ENCODE peak calls at places on chromosomes 6 and 20, in ten cellular contexts. W is epithelial cell of esophagus, Y is IMR-90, G is astrocyte of the spinal cord, P is fibroblast of mammary gland, C is AG04450, O is choroid plexus epithelial cell, J is mesendoderm, A is cardiac muscle cell, F is iPS DF 6.9. V is an unnamed sample.

GRCh38 chr6:26104457-26105108 is 17.4 kb downstream of the HFE start:
- DNase-seq in F (no peak), W (no peak), G (no peak), P (no peak), J (peak), A (no peak), O (peak), C (no peak), Y (no peak), V (no peak)

GRCh38 chr6:169162968-169163903 is 90.4 kb downstream of the THBS2 start:
- DNase-seq in P (peak), F (no peak), O (peak), Y (peak), A (no peak), W (peak), J (no peak), C (peak), G (peak), V (peak)

GRCh38 chr20:51563597-51564332 is 21.2 kb upstream of the NFATC2 start:
- DNase-seq in P (peak), F (no peak), A (peak), C (peak), W (peak), G (peak), O (peak), Y (peak), J (peak), V (peak)

GRCh38 chr20:9838035-9838377 is 870 bp downstream of the PAK5 start:
- DNase-seq in C (no peak), F (no peak), P (no peak), A (no peak), Y (no peak), J (peak), O (no peak), W (no peak), G (no peak), V (no peak)

GRCh38 chr6:12356431-12356830 is 66.3 kb downstream of the EDN1 start:
- DNase-seq in C (no peak), G (no peak), A (no peak), Y (no peak), P (no peak), W (no peak), O (no peak), J (no peak), F (no peak), V (no peak)

GRCh38 chr6:13303668-13304017 is 24.7 kb downstream of the TBC1D7 start:
- DNase-seq in Y (peak), O (peak), J (no peak), G (peak), C (peak), W (peak), P (peak), A (peak), F (no peak), V (no peak)

GRCh38 chr20:14959506-14960493 is 622.4 kb upstream of the FLRT3 start:
- DNase-seq in G (no peak), P (peak), W (peak), J (no peak), A (no peak), Y (no peak), O (peak), C (no peak), F (no peak), V (peak)

GRCh38 chr6:40523505-40524172 is 63.5 kb downstream of the LRFN2 start:
- DNase-seq in J (no peak), C (no peak), W (peak), Y (no peak), A (no peak), F (no peak), P (no peak), G (no peak), O (no peak), V (no peak)

GRCh38 chr6:107418118-107418517 is 41.2 kb downstream of the PDSS2 start:
- DNase-seq in W (peak), P (peak), J (peak), F (peak), O (peak), Y (peak), G (no peak), C (no peak), A (no peak), V (no peak)

GRCh38 chr20:53748821-53749402 is 155.3 kb upstream of the ZNF217 start:
- DNase-seq in W (peak), C (no peak), A (no peak), O (peak), F (no peak), Y (peak), P (peak), J (no peak), G (peak), V (peak)

GRCh38 chr6:131678401-131678800 is 22.8 kb downstream of the OR2A4 start:
- DNase-seq in P (no peak), J (peak), Y (no peak), A (no peak), C (no peak), G (no peak), O (no peak), F (no peak), W (no peak), V (no peak)

GRCh38 chr6:132190815-132191175 is 210.5 kb downstream of the MOXD1 start:
- DNase-seq in Y (peak), A (no peak), F (no peak), P (peak), O (peak), J (no peak), C (no peak), G (peak), W (no peak), V (peak)

GRCh38 chr6:101114703-101115102 is 233.6 kb upstream of the ASCC3 start:
- DNase-seq in A (peak), C (no peak), W (peak), J (peak), Y (peak), G (peak), P (peak), F (no peak), O (peak), V (no peak)

GRCh38 chr6:150579611-150580010 is 20.1 kb upstream of the PLEKHG1 start:
- DNase-seq in J (no peak), P (no peak), O (no peak), A (no peak), G (no peak), Y (no peak), W (no peak), C (no peak), F (no peak), V (no peak)

GRCh38 chr6:111721677-111722219 is 116.1 kb upstream of the TRAF3IP2 start:
- DNase-seq in O (peak), A (no peak), G (peak), F (no peak), P (peak), J (peak), C (no peak), Y (peak), W (peak), V (peak)

GRCh38 chr20:64055893-64056638 is 6.6 kb upstream of the SOX18 start:
- DNase-seq in P (no peak), A (no peak), J (peak), G (no peak), F (no peak), Y (peak), C (no peak), W (no peak), O (peak), V (no peak)

GRCh38 chr6:78593898-78594666 is 273.3 kb upstream of the IRAK1BP1 start:
- DNase-seq in P (peak), A (no peak), J (no peak), F (no peak), Y (peak), O (no peak), G (no peak), W (peak), C (no peak), V (no peak)

GRCh38 chr6:85592044-85592443 is 1.6 kb downstream of the SNX14 start:
- DNase-seq in A (no peak), C (no peak), P (no peak), W (no peak), J (no peak), Y (no peak), O (no peak), F (no peak), G (no peak), V (no peak)

GRCh38 chr20:17867546-17867945 is 101.0 kb downstream of the SNX5 start:
- DNase-seq in Y (no peak), O (no peak), J (no peak), P (no peak), G (no peak), F (no peak), A (no peak), C (no peak), W (no peak), V (no peak)

GRCh38 chr6:67496191-67496590 is 1138.9 kb upstream of the ADGRB3 start:
- DNase-seq in P (no peak), O (no peak), Y (no peak), W (no peak), A (no peak), G (no peak), F (no peak), C (no peak), J (no peak), V (no peak)

GRCh38 chr6:1384549-1385128 is 4.7 kb upstream of the FOXF2 start:
- DNase-seq in C (no peak), G (no peak), P (no peak), A (no peak), Y (no peak), F (no peak), O (no peak), J (no peak), W (no peak), V (no peak)

GRCh38 chr6:18147616-18148015 is 7.3 kb downstream of the TPMT start:
- DNase-seq in O (no peak), W (no peak), Y (no peak), C (no peak), J (no peak), A (no peak), G (no peak), F (no peak), P (no peak), V (no peak)

GRCh38 chr20:63979549-63980316 is at the start of gene SAMD10:
- DNase-seq in P (no peak), F (no peak), O (peak), G (peak), Y (peak), W (peak), C (no peak), J (peak), A (peak), V (no peak)

GRCh38 chr6:44932651-44933091 is 395.5 kb upstream of the RUNX2 start:
- DNase-seq in F (no peak), G (no peak), A (no peak), O (no peak), P (no peak), Y (no peak), W (no peak), J (no peak), C (no peak), V (no peak)

GRCh38 chr20:38170914-38171300 is 5.8 kb upstream of the TGM2 start:
- DNase-seq in G (peak), O (no peak), C (no peak), A (no peak), W (no peak), Y (no peak), P (no peak), J (no peak), F (no peak), V (no peak)

DNA sequence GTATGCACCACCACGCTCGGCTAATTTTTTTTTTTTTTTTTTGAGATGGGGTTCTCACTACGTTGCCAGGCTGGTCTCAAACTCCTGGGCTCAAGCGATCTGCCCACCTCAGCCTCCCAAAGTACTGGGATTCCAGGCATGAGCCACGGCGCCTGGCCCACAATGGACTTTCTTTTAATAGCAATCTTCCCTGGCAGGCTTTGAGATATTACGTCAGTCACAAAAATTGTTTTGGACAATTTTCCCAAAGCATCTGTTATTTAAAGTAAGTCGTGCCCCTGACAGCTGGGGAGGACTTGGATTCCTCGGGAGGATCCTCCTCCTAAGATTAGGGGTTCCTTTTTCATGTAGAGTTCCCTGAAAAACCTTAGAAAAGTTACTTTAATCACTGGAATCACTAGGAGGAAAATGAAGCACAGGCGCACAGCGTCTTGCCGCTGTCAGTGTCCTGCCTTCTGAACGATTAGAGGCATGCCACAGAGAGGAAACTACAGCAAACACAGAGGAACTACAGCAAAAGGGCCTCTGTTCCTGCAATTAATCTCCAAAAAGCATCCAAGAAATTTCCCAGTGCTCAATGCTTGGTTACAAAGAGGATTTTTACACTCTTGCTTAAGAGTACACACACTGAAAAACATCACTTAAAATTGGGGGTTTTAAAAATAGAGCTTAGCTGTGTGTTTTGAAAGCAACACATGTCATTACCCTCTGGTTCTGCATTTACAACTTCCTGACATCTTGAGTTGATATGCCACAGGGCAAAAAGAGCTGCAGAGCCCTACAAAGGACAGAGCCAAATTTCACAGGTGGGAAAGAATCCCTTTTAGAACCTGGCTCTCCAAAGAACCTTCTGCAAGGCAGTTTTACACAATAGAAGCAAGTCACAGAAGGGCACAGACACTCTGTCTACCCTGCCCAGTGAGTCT is 4.5 kb downstream of the ACSS1 start:
- DNase-seq in Y (peak), J (no peak), O (peak), F (no peak), G (peak), P (peak), W (no peak), C (no peak), A (no peak), V (no peak)
- H3K4me3 ChIP-seq in Y (no peak), J (no peak), O (no peak), F (no peak), G (no peak), P (no peak), W (no peak), C (no peak), A (no peak), V (no peak)

GRCh38 chr6:142941018-142941417 is 4.0 kb downstream of the HIVEP2 start:
- DNase-seq in G (no peak), W (no peak), O (no peak), J (no peak), P (no peak), Y (no peak), F (no peak), A (no peak), C (no peak), V (no peak)

GRCh38 chr6:142942805-142943227 is 2.2 kb downstream of the HIVEP2 start:
- DNase-seq in W (peak), Y (peak), P (peak), G (peak), C (no peak), J (no peak), F (no peak), A (no peak), O (peak), V (no peak)

GRCh38 chr6:142940487-142940886 is 4.5 kb downstream of the HIVEP2 start:
- DNase-seq in P (no peak), Y (peak), G (peak), O (peak), W (peak), F (no peak), J (peak), C (no peak), A (no peak), V (no peak)

GRCh38 chr6:142943746-142944125 is 1.2 kb downstream of the HIVEP2 start:
- DNase-seq in J (peak), O (peak), P (peak), G (peak), W (peak), A (no peak), F (no peak), Y (peak), C (no peak), V (no peak)

DNA sequence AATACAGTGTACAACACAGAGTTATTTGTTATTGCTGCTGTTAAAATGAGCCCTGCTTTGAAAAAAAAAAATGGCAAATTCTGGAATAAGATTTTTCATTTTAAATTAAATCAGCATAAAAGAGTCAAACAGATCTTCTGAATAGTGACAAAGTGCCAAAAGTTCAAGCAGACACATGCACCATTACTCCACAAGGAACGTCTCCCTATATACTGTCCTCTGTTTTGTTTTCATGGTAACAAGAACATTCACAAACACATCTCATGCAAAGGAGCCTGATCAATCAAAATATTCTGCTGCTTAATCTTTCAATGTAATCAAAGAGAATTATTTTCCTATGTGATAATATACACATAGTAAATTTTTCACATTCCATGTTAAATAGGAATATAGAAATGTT is 2.7 kb downstream of the HIVEP2 start:
- DNase-seq in C (no peak), A (no peak), G (no peak), Y (no peak), W (no peak), P (no peak), J (peak), F (no peak), O (peak), V (no peak)
- H3K4me3 ChIP-seq in C (no peak), A (no peak), G (no peak), Y (no peak), W (no peak), P (no peak), J (no peak), F (no peak), O (no peak), V (no peak)

GRCh38 chr6:6351626-6352025 is 31.2 kb upstream of the F13A1 start:
- DNase-seq in O (no peak), G (no peak), J (no peak), Y (no peak), W (peak), C (no peak), P (no peak), F (no peak), A (peak), V (no peak)

GRCh38 chr6:6352772-6353171 is 32.3 kb upstream of the F13A1 start:
- DNase-seq in O (no peak), J (no peak), F (no peak), W (no peak), Y (no peak), A (no peak), P (no peak), G (no peak), C (no peak), V (no peak)

GRCh38 chr6:6346427-6346826 is 26.0 kb upstream of the F13A1 start:
- DNase-seq in W (no peak), F (no peak), J (no peak), C (no peak), O (no peak), Y (no peak), A (no peak), G (no peak), P (no peak), V (no peak)

DNA sequence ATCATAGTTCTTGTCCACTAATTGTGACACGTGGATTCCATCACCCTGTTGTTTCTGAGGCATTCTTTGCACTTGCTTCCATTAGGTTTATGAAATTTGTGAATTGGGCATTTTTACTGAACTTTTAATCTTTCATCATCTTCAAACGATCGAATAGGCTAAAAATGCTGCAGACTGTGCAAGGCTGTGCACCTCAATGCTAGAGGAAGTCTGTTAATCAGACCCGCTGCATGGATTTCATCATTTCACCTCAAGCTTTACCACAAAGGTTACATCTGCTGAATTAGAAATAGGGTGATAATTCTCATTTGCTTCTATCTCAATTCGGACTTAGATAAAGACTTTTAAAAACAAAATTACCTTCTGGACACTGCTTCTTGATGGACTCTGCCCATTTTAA is 27.8 kb upstream of the F13A1 start:
- DNase-seq in O (no peak), G (no peak), A (no peak), C (no peak), F (no peak), W (no peak), Y (no peak), J (no peak), P (no peak), V (no peak)
- H3K4me3 ChIP-seq in O (no peak), G (no peak), A (no peak), C (no peak), F (no peak), W (no peak), Y (no peak), J (no peak), P (no peak), V (no peak)

DNA sequence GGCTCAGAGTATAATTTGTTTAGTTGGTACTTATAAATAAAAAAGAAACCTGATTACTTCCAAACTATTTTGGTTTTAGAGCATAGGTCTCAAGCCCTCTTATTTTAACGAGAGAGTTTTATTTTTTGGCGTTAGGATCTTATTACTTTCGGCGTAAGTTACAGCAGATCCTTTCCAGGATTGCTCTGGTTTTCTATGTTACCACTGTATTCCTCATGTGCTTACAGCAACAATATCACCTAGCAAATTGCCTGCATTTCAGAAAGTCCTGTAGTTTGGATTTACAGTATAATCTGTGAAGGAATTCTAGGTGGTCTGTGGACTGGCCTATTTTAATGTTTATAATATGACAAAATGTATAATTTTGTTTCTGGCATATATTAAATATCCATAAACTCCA is 54.1 kb downstream of the TRMT11 start:
- DNase-seq in F (no peak), G (no peak), A (no peak), W (no peak), O (no peak), J (no peak), C (no peak), Y (no peak), P (no peak), V (no peak)
- H3K4me3 ChIP-seq in F (no peak), G (no peak), A (no peak), W (no peak), O (no peak), J (no peak), C (no peak), Y (no peak), P (no peak), V (no peak)

GRCh38 chr20:57749861-57750260 is 40.0 kb upstream of the PMEPA1 start:
- DNase-seq in Y (no peak), A (no peak), C (no peak), O (no peak), W (no peak), F (no peak), G (no peak), P (no peak), J (no peak), V (no peak)

GRCh38 chr20:57751411-57751810 is 41.6 kb upstream of the PMEPA1 start:
- DNase-seq in C (no peak), O (no peak), P (no peak), W (no peak), A (no peak), F (no peak), G (no peak), Y (no peak), J (no peak), V (no peak)

GRCh38 chr20:57748601-57749130 is 38.9 kb upstream of the PMEPA1 start:
- DNase-seq in W (peak), O (peak), F (no peak), G (peak), J (peak), P (peak), C (peak), Y (peak), A (peak), V (peak)

GRCh38 chr20:57747889-57748456 is 38.2 kb upstream of the PMEPA1 start:
- DNase-seq in A (no peak), G (no peak), C (no peak), W (no peak), J (no peak), P (no peak), O (no peak), F (no peak), Y (no peak), V (no peak)

DNA sequence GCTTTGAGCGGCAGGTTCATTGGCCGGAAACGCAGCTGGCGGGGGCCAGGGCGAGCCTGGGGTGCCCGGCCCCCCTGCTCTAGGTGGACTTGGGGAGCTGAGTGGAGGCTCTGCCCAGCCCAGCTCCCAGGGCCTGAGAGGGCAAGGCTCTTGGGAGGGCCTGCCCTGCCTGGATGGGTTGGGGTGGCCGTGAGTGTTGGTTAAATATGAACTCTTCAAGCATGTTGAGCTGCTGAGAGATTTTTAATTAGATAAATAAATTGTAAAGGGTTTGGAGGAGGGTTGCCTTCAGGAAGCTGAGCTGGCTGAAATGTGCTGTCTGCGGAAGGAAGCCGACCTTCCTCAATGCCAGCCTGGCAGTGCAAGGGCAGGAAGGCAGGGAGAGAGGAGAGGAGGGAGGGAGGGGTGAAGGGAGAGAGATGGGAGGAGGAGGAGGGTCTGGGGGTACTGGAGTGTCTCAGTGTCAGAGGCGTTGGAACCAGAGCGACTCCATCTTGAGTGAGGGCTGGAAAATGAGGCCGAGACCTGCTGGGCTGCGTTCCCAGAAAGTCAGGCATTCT is 39.4 kb upstream of the PMEPA1 start:
- DNase-seq in W (no peak), Y (no peak), F (no peak), P (no peak), A (no peak), J (no peak), O (no peak), C (no peak), G (no peak), V (no peak)
- H3K4me3 ChIP-seq in W (no peak), Y (no peak), F (no peak), P (no peak), A (no peak), J (no peak), O (no peak), C (peak), G (no peak), V (peak)